ENCODE peak calls at places on chromosomes 3 and 15, in four cellular contexts. H is epithelial cell of proximal tubule, B is HT1080, X is NCI-H1436. J is an unnamed sample.

GRCh38 chr3:31448035-31448881 is 84.5 kb upstream of the STT3B start:
- DNase-seq in H (no peak), B (peak), X (no peak), J (peak)

GRCh38 chr3:9947025-9947995 is 4.9 kb downstream of the PRRT3 start:
- DNase-seq in H (no peak), B (peak), X (no peak), J (peak)

GRCh38 chr15:22952826-22953579 is 27.2 kb downstream of the CYFIP1 start:
- DNase-seq in H (no peak), B (no peak), X (no peak), J (peak)

GRCh38 chr15:60396964-60397771 is 618 bp downstream of the ANXA2 start:
- DNase-seq in H (no peak), B (peak), X (no peak), J (peak)

GRCh38 chr3:128853826-128854225 is 25.6 kb upstream of the ACAD9 start:
- DNase-seq in H (no peak), B (no peak), X (no peak), J (no peak)

GRCh38 chr15:39165026-39165706 is 415.7 kb upstream of the THBS1 start:
- DNase-seq in H (no peak), B (no peak), X (no peak), J (no peak)

GRCh38 chr15:92979011-92979701 is 79.0 kb downstream of the CHD2 start:
- DNase-seq in H (no peak), B (peak), X (no peak), J (no peak)

GRCh38 chr3:101574388-101575156 is 592 bp downstream of the PCNP start:
- DNase-seq in H (no peak), B (peak), X (peak), J (peak)

GRCh38 chr15:85582719-85583089 is 202.3 kb downstream of the AKAP13 start:
- DNase-seq in H (no peak), B (no peak), X (no peak), J (no peak)

GRCh38 chr15:100318880-100319279 is 22.9 kb downstream of the ADAMTS17 start:
- DNase-seq in H (no peak), B (no peak), X (no peak), J (no peak)

J was measured in H7.